ENCODE peak calls at places on chromosome 20, in seven cellular contexts. F, I, C, A, G, E and V are unnamed samples.
A peak's percentile ranks its signal among the peaks of the same experiment; 100 is the strongest.

GRCh38 chr20:38843346-38843745 is 37.8 kb downstream of the PPP1R16B start:
- DNase-seq in F (no peak), I (no peak), C (no peak), A (no peak), G (no peak), E (no peak), V (no peak)

GRCh38 chr20:25470045-25470444 is 62.6 kb downstream of the GINS1 start:
- DNase-seq in F (no peak), I (no peak), C (no peak), A (peak; percentile 58), G (peak; percentile 32), E (peak; percentile 86), V (no peak)

GRCh38 chr20:46895906-46896242 is 1.2 kb downstream of the EYA2 start:
- DNase-seq in F (no peak), I (no peak), C (no peak), A (no peak), G (no peak), E (no peak), V (no peak)

GRCh38 chr20:60097285-60097684 is 139.1 kb downstream of the CDH26 start:
- DNase-seq in F (no peak), I (no peak), C (no peak), A (no peak), G (no peak), E (no peak), V (no peak)

GRCh38 chr20:62370115-62370806 is 3.1 kb upstream of the LAMA5 start:
- DNase-seq in F (no peak), I (no peak), C (no peak), A (no peak), G (no peak), E (no peak), V (no peak)

GRCh38 chr20:58604410-58604881 is 46.6 kb upstream of the STX16 start:
- DNase-seq in F (no peak), I (peak; percentile 4), C (no peak), A (peak; percentile 85), G (no peak), E (no peak), V (no peak)

GRCh38 chr20:3811421-3812258 is 8.7 kb upstream of the AP5S1 start:
- DNase-seq in F (peak; percentile 99), I (peak; percentile 99), C (peak; percentile 72), A (peak; percentile 100), G (no peak), E (no peak), V (peak; percentile 95)

GRCh38 chr20:64055893-64056638 is 6.6 kb upstream of the SOX18 start:
- DNase-seq in F (no peak), I (peak; percentile 88), C (no peak), A (no peak), G (no peak), E (peak; percentile 26), V (no peak)

GRCh38 chr20:61724376-61724775 is 341.3 kb downstream of the TAF4 start:
- DNase-seq in F (no peak), I (no peak), C (no peak), A (no peak), G (no peak), E (peak; percentile 64), V (no peak)

GRCh38 chr20:695165-695866 is 19.7 kb upstream of the SCRT2 start:
- DNase-seq in F (no peak), I (no peak), C (no peak), A (peak; percentile 9), G (no peak), E (no peak), V (no peak)

GRCh38 chr20:22577515-22578220 is 6.7 kb downstream of the FOXA2 start:
- DNase-seq in F (no peak), I (no peak), C (no peak), A (no peak), G (no peak), E (peak; percentile 87), V (no peak)

GRCh38 chr20:1417273-1417672 is 24.4 kb upstream of the FKBP1A start:
- DNase-seq in F (no peak), I (no peak), C (no peak), A (no peak), G (no peak), E (no peak), V (no peak)

GRCh38 chr20:43767686-43768474 is 41.1 kb upstream of the GTSF1L start:
- DNase-seq in F (no peak), I (no peak), C (no peak), A (no peak), G (no peak), E (no peak), V (no peak)

GRCh38 chr20:1561350-1561749 is 3.8 kb upstream of the SIRPD start:
- DNase-seq in F (no peak), I (no peak), C (no peak), A (no peak), G (no peak), E (no peak), V (no peak)

GRCh38 chr20:45592574-45593189 is 13.6 kb upstream of the WFDC8 start:
- DNase-seq in F (no peak), I (no peak), C (no peak), A (no peak), G (peak; percentile 82), E (peak; percentile 85), V (no peak)

GRCh38 chr20:40945754-40946451 is 82.7 kb upstream of the TOP1 start:
- DNase-seq in F (no peak), I (no peak), C (no peak), A (peak; percentile 60), G (no peak), E (peak; percentile 86), V (no peak)

GRCh38 chr20:25315418-25316210 is 67.7 kb downstream of the PYGB start:
- DNase-seq in F (no peak), I (no peak), C (no peak), A (peak; percentile 57), G (no peak), E (no peak), V (no peak)

GRCh38 chr20:54059691-54060364 is 10.6 kb downstream of the BCAS1 start:
- DNase-seq in F (no peak), I (no peak), C (no peak), A (no peak), G (no peak), E (no peak), V (no peak)

GRCh38 chr20:54058420-54059139 is 11.8 kb downstream of the BCAS1 start:
- DNase-seq in F (no peak), I (no peak), C (no peak), A (no peak), G (no peak), E (peak; percentile 13), V (no peak)

GRCh38 chr20:54051019-54051418 is 19.4 kb downstream of the BCAS1 start:
- DNase-seq in F (no peak), I (no peak), C (no peak), A (no peak), G (no peak), E (no peak), V (no peak)

GRCh38 chr20:54056762-54057639 is 13.4 kb downstream of the BCAS1 start:
- DNase-seq in F (no peak), I (no peak), C (no peak), A (no peak), G (no peak), E (no peak), V (no peak)

DNA sequence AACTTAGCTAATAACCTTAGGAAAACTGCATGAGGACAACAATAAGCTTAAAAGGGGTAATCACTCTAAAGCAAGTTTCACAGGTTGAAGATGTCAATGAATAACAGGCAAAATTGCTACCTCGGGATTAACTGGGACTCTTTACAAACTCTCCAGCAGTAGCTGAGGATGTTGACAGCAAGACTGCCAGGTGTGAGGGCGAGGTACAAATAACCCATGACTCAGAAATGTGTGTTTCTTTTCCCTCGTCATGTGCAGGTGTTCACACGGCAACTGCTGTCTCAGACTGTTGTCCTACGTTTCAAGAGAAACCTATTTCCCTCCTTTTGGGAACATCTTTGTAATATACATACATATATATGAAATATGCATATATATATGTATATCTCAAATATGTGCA is 15.9 kb downstream of the BCAS1 start:
- DNase-seq in F (no peak), I (no peak), C (no peak), A (no peak), G (peak; percentile 62), E (no peak), V (no peak)
- H3K27ac ChIP-seq in F (no peak overlapping the region), I (no peak overlapping the region), C (no peak overlapping the region), A (no peak overlapping the region), G (peak overlapping the region; percentile 21), E (no peak overlapping the region), V (no peak overlapping the region)

GRCh38 chr20:49568491-49569151 is 684 bp upstream of the PTGIS start:
- DNase-seq in F (no peak), I (no peak), C (no peak), A (peak; percentile 67), G (no peak), E (peak; percentile 95), V (peak; percentile 63)

GRCh38 chr20:49571553-49571835 is 3.6 kb upstream of the PTGIS start:
- DNase-seq in F (peak; percentile 51), I (no peak), C (no peak), A (peak; percentile 20), G (no peak), E (no peak), V (no peak)

GRCh38 chr20:49570828-49571552 is 3.1 kb upstream of the PTGIS start:
- DNase-seq in F (peak; percentile 57), I (no peak), C (no peak), A (peak; percentile 57), G (no peak), E (no peak), V (peak; percentile 63)

GRCh38 chr20:49569403-49570115 is 1.6 kb upstream of the PTGIS start:
- DNase-seq in F (peak; percentile 58), I (no peak), C (no peak), A (peak; percentile 83), G (no peak), E (no peak), V (no peak)

DNA sequence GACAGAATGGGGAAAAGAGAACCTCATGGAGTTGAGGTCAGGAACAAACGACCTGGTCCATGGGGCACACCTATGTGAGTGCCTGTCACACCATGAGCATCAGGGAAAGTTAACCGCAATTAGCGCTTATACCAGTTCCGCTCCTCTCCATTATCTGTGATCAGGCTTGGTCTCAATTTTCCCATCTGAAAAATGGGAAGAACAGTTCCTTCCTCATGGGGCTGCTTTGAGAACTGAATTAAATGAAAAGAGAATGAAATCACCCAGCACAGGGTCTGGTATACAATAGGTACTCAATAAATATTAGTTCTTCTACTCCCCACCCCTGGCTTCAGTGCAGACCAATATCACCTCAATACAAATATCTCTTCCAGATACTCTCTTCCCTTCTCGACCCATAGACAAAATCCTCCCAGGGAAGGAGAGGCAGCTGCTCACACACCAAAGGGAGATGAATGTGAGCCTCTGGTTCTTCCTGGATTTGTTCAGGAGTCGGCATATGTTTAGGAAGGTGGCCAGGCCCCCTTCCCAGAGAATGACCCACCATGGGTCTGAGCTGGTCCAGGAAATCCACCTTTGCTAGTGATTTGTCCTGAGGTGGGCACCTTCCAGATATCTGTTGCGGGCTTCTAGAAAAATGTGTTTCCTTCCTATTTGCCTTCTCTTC is 2.4 kb upstream of the PTGIS start:
- DNase-seq in F (no peak), I (no peak), C (no peak), A (peak; percentile 26), G (no peak), E (no peak), V (no peak)
- H3K4me1 ChIP-seq in F (no peaks in the 10 kb centered on the region), I (peaks cover 3% of the 10 kb centered on the region), C (peaks cover 29% of the 10 kb centered on the region), A (peaks cover 27% of the 10 kb centered on the region), G (peaks cover 12% of the 10 kb centered on the region), E (peaks cover 44% of the 10 kb centered on the region), V (peaks cover 19% of the 10 kb centered on the region)

GRCh38 chr20:57434390-57434700 is 43.1 kb downstream of the RBM38 start:
- DNase-seq in F (no peak), I (no peak), C (no peak), A (no peak), G (no peak), E (no peak), V (no peak)
- H3K27ac ChIP-seq in F (peak overlapping the region; percentile 75), I (no peak overlapping the region), C (no peak overlapping the region), A (peak overlapping the region; percentile 95), G (no peak overlapping the region), E (no peak overlapping the region), V (no peak overlapping the region)

GRCh38 chr20:21173496-21174025 is 47.7 kb downstream of the KIZ start:
- DNase-seq in F (no peak), I (no peak), C (no peak), A (no peak), G (no peak), E (no peak), V (no peak)
- H3K4me1 ChIP-seq in F (no peaks in the 10 kb centered on the region), I (no peaks in the 10 kb centered on the region), C (no peaks in the 10 kb centered on the region), A (peaks cover 38% of the 10 kb centered on the region), G (no peaks in the 10 kb centered on the region), E (peaks cover 16% of the 10 kb centered on the region), V (no peaks in the 10 kb centered on the region)